ENCODE peak calls at places on chromosomes 12 and 14, in nine cellular contexts. One of them, this sample, is unnamed.

GRCh38 chr14:100676089-100676685 is 50.5 kb upstream of the DLK1 start:
- DNase-seq in RCC 7860: no peak
- DNase-seq in astrocyte of the cerebellum: no peak
- DNase-seq in retina: no peak
- DNase-seq in keratinocyte: no peak
- DNase-seq in transverse colon: peak; percentile 77
- DNase-seq in stimulated activated CD4-positive, alpha-beta T cell treated with anti-CD3 and anti-CD28 coated beads, Interleukin-4, amount 100 ng/mL, for 24 hours: no peak
- DNase-seq in NT2/D1: no peak
- DNase-seq in ascending aorta: no peak
- DNase-seq in this sample: no peak

GRCh38 chr12:43305065-43305464 is 246.9 kb downstream of the ADAMTS20 start:
- DNase-seq in keratinocyte: no peak
- DNase-seq in RCC 7860: no peak
- DNase-seq in stimulated activated CD4-positive, alpha-beta T cell treated with anti-CD3 and anti-CD28 coated beads, Interleukin-4, amount 100 ng/mL, for 24 hours: no peak
- DNase-seq in retina: no peak
- DNase-seq in transverse colon: no peak
- DNase-seq in astrocyte of the cerebellum: no peak
- DNase-seq in NT2/D1: no peak
- DNase-seq in ascending aorta: no peak
- DNase-seq in this sample: no peak

GRCh38 chr14:102629011-102629444 is 36.6 kb downstream of the RCOR1 start:
- DNase-seq in astrocyte of the cerebellum: no peak
- DNase-seq in stimulated activated CD4-positive, alpha-beta T cell treated with anti-CD3 and anti-CD28 coated beads, Interleukin-4, amount 100 ng/mL, for 24 hours: no peak
- DNase-seq in keratinocyte: no peak
- DNase-seq in retina: no peak
- DNase-seq in transverse colon: no peak
- DNase-seq in RCC 7860: no peak
- DNase-seq in ascending aorta: no peak
- DNase-seq in NT2/D1: no peak
- DNase-seq in this sample: no peak

GRCh38 chr12:15629108-15629507 is 160.1 kb downstream of the EPS8 start:
- DNase-seq in RCC 7860: peak; percentile 85
- DNase-seq in transverse colon: peak; percentile 64
- DNase-seq in astrocyte of the cerebellum: peak; percentile 93
- DNase-seq in NT2/D1: peak; percentile 40
- DNase-seq in stimulated activated CD4-positive, alpha-beta T cell treated with anti-CD3 and anti-CD28 coated beads, Interleukin-4, amount 100 ng/mL, for 24 hours: no peak
- DNase-seq in keratinocyte: no peak
- DNase-seq in ascending aorta: peak; percentile 94
- DNase-seq in retina: no peak
- DNase-seq in this sample: peak; percentile 97

GRCh38 chr12:127811988-127812387 is 455.0 kb upstream of the TMEM132C start:
- DNase-seq in RCC 7860: no peak
- DNase-seq in transverse colon: no peak
- DNase-seq in astrocyte of the cerebellum: peak; percentile 84
- DNase-seq in retina: peak; percentile 34
- DNase-seq in keratinocyte: no peak
- DNase-seq in ascending aorta: no peak
- DNase-seq in NT2/D1: peak; percentile 23
- DNase-seq in stimulated activated CD4-positive, alpha-beta T cell treated with anti-CD3 and anti-CD28 coated beads, Interleukin-4, amount 100 ng/mL, for 24 hours: no peak
- DNase-seq in this sample: peak; percentile 32

GRCh38 chr12:123363743-123364531 is 710 bp downstream of the SBNO1 start:
- DNase-seq in RCC 7860: no peak
- DNase-seq in retina: peak; percentile 53
- DNase-seq in stimulated activated CD4-positive, alpha-beta T cell treated with anti-CD3 and anti-CD28 coated beads, Interleukin-4, amount 100 ng/mL, for 24 hours: peak; percentile 30
- DNase-seq in NT2/D1: no peak
- DNase-seq in astrocyte of the cerebellum: no peak
- DNase-seq in transverse colon: peak; percentile 21
- DNase-seq in ascending aorta: no peak
- DNase-seq in keratinocyte: no peak
- DNase-seq in this sample: no peak

GRCh38 chr14:33950320-33951182 is at the start of gene EGLN3:
- DNase-seq in stimulated activated CD4-positive, alpha-beta T cell treated with anti-CD3 and anti-CD28 coated beads, Interleukin-4, amount 100 ng/mL, for 24 hours: peak; percentile 62
- DNase-seq in NT2/D1: peak; percentile 75
- DNase-seq in RCC 7860: peak; percentile 59
- DNase-seq in astrocyte of the cerebellum: peak; percentile 23
- DNase-seq in ascending aorta: peak; percentile 94
- DNase-seq in retina: peak; percentile 90
- DNase-seq in keratinocyte: no peak
- DNase-seq in transverse colon: peak; percentile 93
- DNase-seq in this sample: no peak

GRCh38 chr12:114975974-114976310 is 292.0 kb upstream of the TBX3 start:
- DNase-seq in keratinocyte: no peak
- DNase-seq in ascending aorta: no peak
- DNase-seq in astrocyte of the cerebellum: no peak
- DNase-seq in stimulated activated CD4-positive, alpha-beta T cell treated with anti-CD3 and anti-CD28 coated beads, Interleukin-4, amount 100 ng/mL, for 24 hours: no peak
- DNase-seq in transverse colon: no peak
- DNase-seq in NT2/D1: no peak
- DNase-seq in RCC 7860: no peak
- DNase-seq in retina: no peak
- DNase-seq in this sample: no peak

GRCh38 chr12:4119157-4119761 is 154.3 kb upstream of the CCND2 start:
- DNase-seq in transverse colon: peak; percentile 27
- DNase-seq in retina: no peak
- DNase-seq in RCC 7860: no peak
- DNase-seq in astrocyte of the cerebellum: no peak
- DNase-seq in stimulated activated CD4-positive, alpha-beta T cell treated with anti-CD3 and anti-CD28 coated beads, Interleukin-4, amount 100 ng/mL, for 24 hours: peak; percentile 69
- DNase-seq in keratinocyte: no peak
- DNase-seq in ascending aorta: no peak
- DNase-seq in NT2/D1: no peak
- DNase-seq in this sample: no peak

GRCh38 chr12:130555628-130556485 is 160.2 kb downstream of the RIMBP2 start:
- DNase-seq in ascending aorta: no peak
- DNase-seq in keratinocyte: no peak
- DNase-seq in NT2/D1: no peak
- DNase-seq in RCC 7860: no peak
- DNase-seq in transverse colon: no peak
- DNase-seq in astrocyte of the cerebellum: no peak
- DNase-seq in retina: peak; percentile 41
- DNase-seq in stimulated activated CD4-positive, alpha-beta T cell treated with anti-CD3 and anti-CD28 coated beads, Interleukin-4, amount 100 ng/mL, for 24 hours: no peak
- DNase-seq in this sample: no peak

GRCh38 chr14:37591311-37591940 is 3.6 kb downstream of the FOXA1 start:
- DNase-seq in stimulated activated CD4-positive, alpha-beta T cell treated with anti-CD3 and anti-CD28 coated beads, Interleukin-4, amount 100 ng/mL, for 24 hours: no peak
- DNase-seq in NT2/D1: no peak
- DNase-seq in ascending aorta: no peak
- DNase-seq in keratinocyte: no peak
- DNase-seq in astrocyte of the cerebellum: no peak
- DNase-seq in transverse colon: peak; percentile 51
- DNase-seq in retina: peak; percentile 70
- DNase-seq in RCC 7860: no peak
- DNase-seq in this sample: no peak

GRCh38 chr12:132391326-132392041 is 62.1 kb upstream of the GALNT9 start:
- DNase-seq in ascending aorta: no peak
- DNase-seq in keratinocyte: no peak
- DNase-seq in NT2/D1: no peak
- DNase-seq in RCC 7860: no peak
- DNase-seq in stimulated activated CD4-positive, alpha-beta T cell treated with anti-CD3 and anti-CD28 coated beads, Interleukin-4, amount 100 ng/mL, for 24 hours: no peak
- DNase-seq in retina: no peak
- DNase-seq in astrocyte of the cerebellum: no peak
- DNase-seq in transverse colon: no peak
- DNase-seq in this sample: no peak

GRCh38 chr12:66516133-66516532 is 162.7 kb downstream of the GRIP1 start:
- DNase-seq in transverse colon: no peak
- DNase-seq in NT2/D1: no peak
- DNase-seq in keratinocyte: no peak
- DNase-seq in ascending aorta: no peak
- DNase-seq in astrocyte of the cerebellum: peak; percentile 12
- DNase-seq in retina: no peak
- DNase-seq in stimulated activated CD4-positive, alpha-beta T cell treated with anti-CD3 and anti-CD28 coated beads, Interleukin-4, amount 100 ng/mL, for 24 hours: no peak
- DNase-seq in RCC 7860: no peak
- DNase-seq in this sample: no peak

GRCh38 chr14:94562019-94562418 is 777 bp downstream of the SERPINA4 start:
- DNase-seq in stimulated activated CD4-positive, alpha-beta T cell treated with anti-CD3 and anti-CD28 coated beads, Interleukin-4, amount 100 ng/mL, for 24 hours: no peak
- DNase-seq in keratinocyte: no peak
- DNase-seq in transverse colon: no peak
- DNase-seq in retina: no peak
- DNase-seq in ascending aorta: no peak
- DNase-seq in RCC 7860: no peak
- DNase-seq in astrocyte of the cerebellum: no peak
- DNase-seq in NT2/D1: no peak
- DNase-seq in this sample: no peak

GRCh38 chr12:88309546-88309945 is 167.4 kb downstream of the TMTC3 start:
- DNase-seq in retina: no peak
- DNase-seq in stimulated activated CD4-positive, alpha-beta T cell treated with anti-CD3 and anti-CD28 coated beads, Interleukin-4, amount 100 ng/mL, for 24 hours: no peak
- DNase-seq in NT2/D1: no peak
- DNase-seq in RCC 7860: no peak
- DNase-seq in ascending aorta: no peak
- DNase-seq in keratinocyte: no peak
- DNase-seq in transverse colon: no peak
- DNase-seq in astrocyte of the cerebellum: no peak
- DNase-seq in this sample: no peak

GRCh38 chr14:104425763-104426691 is 153.5 kb upstream of the C14orf180 start:
- DNase-seq in stimulated activated CD4-positive, alpha-beta T cell treated with anti-CD3 and anti-CD28 coated beads, Interleukin-4, amount 100 ng/mL, for 24 hours: no peak
- DNase-seq in ascending aorta: no peak
- DNase-seq in keratinocyte: no peak
- DNase-seq in transverse colon: no peak
- DNase-seq in RCC 7860: no peak
- DNase-seq in retina: peak; percentile 25
- DNase-seq in astrocyte of the cerebellum: no peak
- DNase-seq in NT2/D1: no peak
- DNase-seq in this sample: no peak

GRCh38 chr14:100651999-100652508 is 64.8 kb upstream of the BEGAIN start:
- DNase-seq in transverse colon: no peak
- DNase-seq in retina: no peak
- DNase-seq in RCC 7860: no peak
- DNase-seq in astrocyte of the cerebellum: no peak
- DNase-seq in NT2/D1: no peak
- DNase-seq in keratinocyte: no peak
- DNase-seq in stimulated activated CD4-positive, alpha-beta T cell treated with anti-CD3 and anti-CD28 coated beads, Interleukin-4, amount 100 ng/mL, for 24 hours: no peak
- DNase-seq in ascending aorta: no peak
- DNase-seq in this sample: no peak

GRCh38 chr12:68477256-68477655 is 133.4 kb upstream of the RAP1B start:
- DNase-seq in stimulated activated CD4-positive, alpha-beta T cell treated with anti-CD3 and anti-CD28 coated beads, Interleukin-4, amount 100 ng/mL, for 24 hours: no peak
- DNase-seq in RCC 7860: no peak
- DNase-seq in transverse colon: no peak
- DNase-seq in ascending aorta: no peak
- DNase-seq in retina: no peak
- DNase-seq in astrocyte of the cerebellum: no peak
- DNase-seq in keratinocyte: no peak
- DNase-seq in NT2/D1: no peak
- DNase-seq in this sample: no peak

GRCh38 chr14:104228716-104229620 is 90.6 kb downstream of the KIF26A start:
- DNase-seq in transverse colon: peak; percentile 8
- DNase-seq in keratinocyte: no peak
- DNase-seq in RCC 7860: no peak
- DNase-seq in astrocyte of the cerebellum: no peak
- DNase-seq in retina: no peak
- DNase-seq in stimulated activated CD4-positive, alpha-beta T cell treated with anti-CD3 and anti-CD28 coated beads, Interleukin-4, amount 100 ng/mL, for 24 hours: no peak
- DNase-seq in NT2/D1: no peak
- DNase-seq in ascending aorta: no peak
- DNase-seq in this sample: no peak

GRCh38 chr12:124543052-124543590 is 24.3 kb downstream of the NCOR2 start:
- DNase-seq in keratinocyte: no peak
- DNase-seq in NT2/D1: no peak
- DNase-seq in astrocyte of the cerebellum: no peak
- DNase-seq in stimulated activated CD4-positive, alpha-beta T cell treated with anti-CD3 and anti-CD28 coated beads, Interleukin-4, amount 100 ng/mL, for 24 hours: no peak
- DNase-seq in retina: no peak
- DNase-seq in transverse colon: no peak
- DNase-seq in ascending aorta: no peak
- DNase-seq in RCC 7860: peak; percentile 77
- DNase-seq in this sample: no peak

GRCh38 chr12:24554612-24555300 is 394.1 kb downstream of the BCAT1 start:
- DNase-seq in astrocyte of the cerebellum: no peak
- DNase-seq in RCC 7860: no peak
- DNase-seq in ascending aorta: no peak
- DNase-seq in NT2/D1: no peak
- DNase-seq in stimulated activated CD4-positive, alpha-beta T cell treated with anti-CD3 and anti-CD28 coated beads, Interleukin-4, amount 100 ng/mL, for 24 hours: no peak
- DNase-seq in transverse colon: no peak
- DNase-seq in keratinocyte: no peak
- DNase-seq in retina: no peak
- DNase-seq in this sample: no peak

GRCh38 chr14:67583711-67584644 is 16.1 kb downstream of the PIGH start:
- DNase-seq in NT2/D1: no peak
- DNase-seq in stimulated activated CD4-positive, alpha-beta T cell treated with anti-CD3 and anti-CD28 coated beads, Interleukin-4, amount 100 ng/mL, for 24 hours: peak; percentile 20
- DNase-seq in astrocyte of the cerebellum: peak; percentile 26
- DNase-seq in retina: peak; percentile 39
- DNase-seq in transverse colon: peak; percentile 41
- DNase-seq in ascending aorta: peak; percentile 59
- DNase-seq in keratinocyte: no peak
- DNase-seq in RCC 7860: peak; percentile 29
- DNase-seq in this sample: no peak

GRCh38 chr14:68112456-68112855 is 292.9 kb downstream of the RAD51B start:
- DNase-seq in astrocyte of the cerebellum: no peak
- DNase-seq in ascending aorta: no peak
- DNase-seq in RCC 7860: no peak
- DNase-seq in stimulated activated CD4-positive, alpha-beta T cell treated with anti-CD3 and anti-CD28 coated beads, Interleukin-4, amount 100 ng/mL, for 24 hours: no peak
- DNase-seq in keratinocyte: no peak
- DNase-seq in NT2/D1: no peak
- DNase-seq in transverse colon: no peak
- DNase-seq in retina: peak; percentile 32
- DNase-seq in this sample: no peak

GRCh38 chr12:49537709-49538601 is 875 bp upstream of the KCNH3 start:
- DNase-seq in stimulated activated CD4-positive, alpha-beta T cell treated with anti-CD3 and anti-CD28 coated beads, Interleukin-4, amount 100 ng/mL, for 24 hours: peak; percentile 37
- DNase-seq in keratinocyte: no peak
- DNase-seq in ascending aorta: peak; percentile 63
- DNase-seq in retina: peak; percentile 65
- DNase-seq in RCC 7860: no peak
- DNase-seq in transverse colon: no peak
- DNase-seq in astrocyte of the cerebellum: no peak
- DNase-seq in NT2/D1: no peak
- DNase-seq in this sample: no peak

GRCh38 chr12:106341086-106341879 is 16.3 kb upstream of the POLR3B start:
- DNase-seq in ascending aorta: no peak
- DNase-seq in keratinocyte: no peak
- DNase-seq in retina: no peak
- DNase-seq in astrocyte of the cerebellum: no peak
- DNase-seq in stimulated activated CD4-positive, alpha-beta T cell treated with anti-CD3 and anti-CD28 coated beads, Interleukin-4, amount 100 ng/mL, for 24 hours: no peak
- DNase-seq in NT2/D1: no peak
- DNase-seq in RCC 7860: no peak
- DNase-seq in transverse colon: no peak
- DNase-seq in this sample: no peak

GRCh38 chr14:103206023-103206481 is 82.8 kb downstream of the TNFAIP2 start:
- DNase-seq in retina: no peak
- DNase-seq in transverse colon: no peak
- DNase-seq in RCC 7860: no peak
- DNase-seq in NT2/D1: no peak
- DNase-seq in keratinocyte: no peak
- DNase-seq in astrocyte of the cerebellum: no peak
- DNase-seq in stimulated activated CD4-positive, alpha-beta T cell treated with anti-CD3 and anti-CD28 coated beads, Interleukin-4, amount 100 ng/mL, for 24 hours: no peak
- DNase-seq in ascending aorta: no peak
- DNase-seq in this sample: no peak

GRCh38 chr12:50732591-50732990 is 31.3 kb upstream of the ATF1 start:
- DNase-seq in ascending aorta: no peak
- DNase-seq in NT2/D1: no peak
- DNase-seq in RCC 7860: no peak
- DNase-seq in retina: no peak
- DNase-seq in transverse colon: no peak
- DNase-seq in astrocyte of the cerebellum: peak; percentile 46
- DNase-seq in stimulated activated CD4-positive, alpha-beta T cell treated with anti-CD3 and anti-CD28 coated beads, Interleukin-4, amount 100 ng/mL, for 24 hours: no peak
- DNase-seq in keratinocyte: no peak
- DNase-seq in this sample: no peak

GRCh38 chr14:90114554-90114953 is 52.8 kb downstream of the KCNK13 start:
- DNase-seq in RCC 7860: no peak
- DNase-seq in astrocyte of the cerebellum: no peak
- DNase-seq in NT2/D1: no peak
- DNase-seq in stimulated activated CD4-positive, alpha-beta T cell treated with anti-CD3 and anti-CD28 coated beads, Interleukin-4, amount 100 ng/mL, for 24 hours: no peak
- DNase-seq in retina: no peak
- DNase-seq in ascending aorta: no peak
- DNase-seq in transverse colon: no peak
- DNase-seq in keratinocyte: no peak
- DNase-seq in this sample: no peak

GRCh38 chr12:52436000-52436827 is 2.0 kb upstream of the KRT75 start:
- DNase-seq in RCC 7860: peak; percentile 24
- DNase-seq in ascending aorta: no peak
- DNase-seq in transverse colon: no peak
- DNase-seq in NT2/D1: no peak
- DNase-seq in keratinocyte: no peak
- DNase-seq in retina: no peak
- DNase-seq in stimulated activated CD4-positive, alpha-beta T cell treated with anti-CD3 and anti-CD28 coated beads, Interleukin-4, amount 100 ng/mL, for 24 hours: no peak
- DNase-seq in astrocyte of the cerebellum: peak; percentile 75
- DNase-seq in this sample: no peak

GRCh38 chr14:64253672-64254071 is 40.5 kb downstream of the ESR2 start:
- DNase-seq in astrocyte of the cerebellum: no peak
- DNase-seq in RCC 7860: no peak
- DNase-seq in NT2/D1: no peak
- DNase-seq in ascending aorta: no peak
- DNase-seq in retina: no peak
- DNase-seq in keratinocyte: peak; percentile 19
- DNase-seq in stimulated activated CD4-positive, alpha-beta T cell treated with anti-CD3 and anti-CD28 coated beads, Interleukin-4, amount 100 ng/mL, for 24 hours: no peak
- DNase-seq in transverse colon: no peak
- DNase-seq in this sample: no peak

GRCh38 chr12:19757317-19757877 is 318.1 kb downstream of the AEBP2 start:
- DNase-seq in retina: peak; percentile 53
- DNase-seq in astrocyte of the cerebellum: peak; percentile 56
- DNase-seq in stimulated activated CD4-positive, alpha-beta T cell treated with anti-CD3 and anti-CD28 coated beads, Interleukin-4, amount 100 ng/mL, for 24 hours: no peak
- DNase-seq in transverse colon: no peak
- DNase-seq in RCC 7860: peak; percentile 24
- DNase-seq in ascending aorta: no peak
- DNase-seq in NT2/D1: peak; percentile 51
- DNase-seq in keratinocyte: no peak
- DNase-seq in this sample: no peak